ENCODE peak calls at places on chromosomes 6 and 20, in four cellular contexts. One of them, this sample, is unnamed.

GRCh38 chr6:158004696-158005095 is 23.0 kb downstream of the SYNJ2 start:
- DNase-seq in IMR-90: no peak
- DNase-seq in prostate gland: no peak
- DNase-seq in spleen: peak; percentile 52
- DNase-seq in this sample: no peak

GRCh38 chr20:5535211-5535756 is 214.9 kb upstream of the SHLD1 start:
- DNase-seq in IMR-90: peak; percentile 98
- DNase-seq in spleen: no peak
- DNase-seq in prostate gland: no peak
- DNase-seq in this sample: no peak

GRCh38 chr6:362231-362923 is 29.2 kb upstream of the IRF4 start:
- DNase-seq in prostate gland: no peak
- DNase-seq in spleen: peak; percentile 19
- DNase-seq in IMR-90: no peak
- DNase-seq in this sample: no peak

GRCh38 chr6:44117397-44118128 is 9.7 kb downstream of the MRPL14 start:
- DNase-seq in spleen: no peak
- DNase-seq in IMR-90: no peak
- DNase-seq in prostate gland: no peak
- DNase-seq in this sample: no peak

GRCh38 chr20:3663031-3663701 is at the start of gene GFRA4:
- DNase-seq in spleen: peak; percentile 57
- DNase-seq in prostate gland: no peak
- DNase-seq in IMR-90: no peak
- DNase-seq in this sample: no peak

GRCh38 chr6:5610640-5611039 is 349.3 kb downstream of the FARS2 start:
- DNase-seq in prostate gland: no peak
- DNase-seq in spleen: no peak
- DNase-seq in IMR-90: no peak
- DNase-seq in this sample: no peak

GRCh38 chr6:90253631-90254030 is 43.0 kb downstream of the BACH2 start:
- DNase-seq in spleen: no peak
- DNase-seq in IMR-90: peak; percentile 61
- DNase-seq in prostate gland: no peak
- DNase-seq in this sample: no peak

GRCh38 chr6:10000461-10000992 is 414.3 kb downstream of the TFAP2A start:
- DNase-seq in spleen: no peak
- DNase-seq in prostate gland: no peak
- DNase-seq in IMR-90: peak; percentile 5
- DNase-seq in this sample: no peak

GRCh38 chr6:90369024-90369519 is 72.4 kb upstream of the BACH2 start:
- DNase-seq in IMR-90: peak; percentile 100
- DNase-seq in spleen: no peak
- DNase-seq in prostate gland: peak; percentile 91
- DNase-seq in this sample: no peak

GRCh38 chr6:35752330-35752729 is 15.5 kb downstream of the ARMC12 start:
- DNase-seq in spleen: no peak
- DNase-seq in prostate gland: no peak
- DNase-seq in IMR-90: no peak
- DNase-seq in this sample: no peak

GRCh38 chr20:46215913-46216707 is 92.2 kb downstream of the CDH22 start:
- DNase-seq in spleen: no peak
- DNase-seq in prostate gland: no peak
- DNase-seq in IMR-90: peak; percentile 28
- DNase-seq in this sample: peak; percentile 55

GRCh38 chr20:19506021-19506420 is 252.0 kb upstream of the RIN2 start:
- DNase-seq in spleen: no peak
- DNase-seq in IMR-90: no peak
- DNase-seq in prostate gland: no peak
- DNase-seq in this sample: no peak

GRCh38 chr6:12137480-12137879 is 125.4 kb downstream of the HIVEP1 start:
- DNase-seq in IMR-90: peak; percentile 85
- DNase-seq in prostate gland: peak; percentile 56
- DNase-seq in spleen: no peak
- DNase-seq in this sample: no peak

GRCh38 chr6:87066449-87067288 is 28.2 kb downstream of the CGA start:
- DNase-seq in prostate gland: peak; percentile 23
- DNase-seq in spleen: no peak
- DNase-seq in IMR-90: peak; percentile 72
- DNase-seq in this sample: no peak

GRCh38 chr20:9626357-9626756 is 112.0 kb downstream of the LAMP5 start:
- DNase-seq in prostate gland: no peak
- DNase-seq in spleen: no peak
- DNase-seq in IMR-90: no peak
- DNase-seq in this sample: no peak

GRCh38 chr6:71332012-71332411 is 43.4 kb downstream of the OGFRL1 start:
- DNase-seq in prostate gland: no peak
- DNase-seq in spleen: no peak
- DNase-seq in IMR-90: peak; percentile 49
- DNase-seq in this sample: no peak

GRCh38 chr20:61387204-61387958 is 135.3 kb downstream of the CDH4 start:
- DNase-seq in prostate gland: peak; percentile 39
- DNase-seq in IMR-90: peak; percentile 41
- DNase-seq in spleen: no peak
- DNase-seq in this sample: no peak

GRCh38 chr6:106133040-106133439 is 46.9 kb downstream of the PRDM1 start:
- DNase-seq in IMR-90: no peak
- DNase-seq in spleen: no peak
- DNase-seq in prostate gland: no peak
- DNase-seq in this sample: no peak

GRCh38 chr6:133467231-133467981 is 226.2 kb downstream of the EYA4 start:
- DNase-seq in spleen: no peak
- DNase-seq in IMR-90: peak; percentile 76
- DNase-seq in prostate gland: no peak
- DNase-seq in this sample: no peak

GRCh38 chr20:22963581-22963980 is 71.5 kb upstream of the SSTR4 start:
- DNase-seq in prostate gland: no peak
- DNase-seq in spleen: no peak
- DNase-seq in IMR-90: no peak
- DNase-seq in this sample: no peak
- TF ChIP-seq CTCF in prostate gland: no peak
- TF ChIP-seq CTCF in spleen: no peak
- TF ChIP-seq CTCF in IMR-90: no peak
- TF ChIP-seq CTCF in this sample: no peak

GRCh38 chr6:108630050-108630714 is 69.5 kb downstream of the FOXO3 start:
- DNase-seq in IMR-90: peak; percentile 35
- DNase-seq in spleen: no peak
- DNase-seq in prostate gland: no peak
- DNase-seq in this sample: no peak
- H3K27ac ChIP-seq in IMR-90: no peak overlapping the region
- H3K27ac ChIP-seq in spleen: peak overlapping the region; percentile 41
- H3K27ac ChIP-seq in prostate gland: no peak overlapping the region
- H3K27ac ChIP-seq in this sample: no peak overlapping the region

DNA sequence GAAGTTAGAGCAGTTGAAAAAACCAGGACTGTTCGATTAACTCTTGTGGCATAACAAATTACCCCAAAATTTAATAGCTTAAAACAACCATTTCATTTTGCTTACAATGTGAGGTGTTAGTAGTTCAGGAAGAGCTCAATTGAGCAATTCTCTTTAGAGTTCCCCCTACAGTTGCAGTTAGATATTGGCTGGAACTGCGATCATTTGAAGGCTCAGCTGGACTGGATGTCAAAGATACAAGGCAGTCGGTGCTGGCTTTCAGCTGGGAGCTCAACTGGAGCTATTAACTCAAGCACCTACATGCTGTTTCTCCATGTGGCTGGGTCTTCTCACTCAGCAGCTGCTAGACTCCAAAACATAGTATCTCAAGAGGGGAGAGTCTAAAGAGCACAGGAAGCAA is 96.0 kb upstream of the LOC128125822 start:
- DNase-seq in IMR-90: no peak
- DNase-seq in prostate gland: no peak
- DNase-seq in spleen: no peak
- DNase-seq in this sample: no peak
- TF ChIP-seq CTCF in IMR-90: no peak
- TF ChIP-seq CTCF in prostate gland: no peak
- TF ChIP-seq CTCF in spleen: no peak
- TF ChIP-seq CTCF in this sample: no peak

GRCh38 chr6:16227605-16228004 is 10.8 kb upstream of the GMPR start:
- DNase-seq in prostate gland: no peak
- DNase-seq in spleen: no peak
- DNase-seq in IMR-90: no peak
- DNase-seq in this sample: no peak

GRCh38 chr6:16230953-16231352 is 7.4 kb upstream of the GMPR start:
- DNase-seq in IMR-90: no peak
- DNase-seq in spleen: no peak
- DNase-seq in prostate gland: no peak
- DNase-seq in this sample: no peak

GRCh38 chr6:16228043-16228442 is 10.3 kb upstream of the GMPR start:
- DNase-seq in IMR-90: no peak
- DNase-seq in spleen: no peak
- DNase-seq in prostate gland: no peak
- DNase-seq in this sample: no peak

GRCh38 chr6:16228709-16229665 is 9.4 kb upstream of the GMPR start:
- DNase-seq in spleen: no peak
- DNase-seq in prostate gland: no peak
- DNase-seq in IMR-90: no peak
- DNase-seq in this sample: no peak

GRCh38 chr6:16229710-16230109 is 8.7 kb upstream of the GMPR start:
- DNase-seq in prostate gland: no peak
- DNase-seq in spleen: peak; percentile 49
- DNase-seq in IMR-90: no peak
- DNase-seq in this sample: no peak
- H3K27ac ChIP-seq in prostate gland: peak overlapping the region; percentile 46
- H3K27ac ChIP-seq in spleen: no peak overlapping the region
- H3K27ac ChIP-seq in IMR-90: no peak overlapping the region
- H3K27ac ChIP-seq in this sample: no peak overlapping the region

GRCh38 chr20:35307666-35308653 is 15.7 kb upstream of the FAM83C start:
- DNase-seq in prostate gland: peak; percentile 92
- DNase-seq in spleen: no peak
- DNase-seq in IMR-90: peak; percentile 83
- DNase-seq in this sample: peak; percentile 78

GRCh38 chr20:35305682-35306556 is 13.7 kb upstream of the FAM83C start:
- DNase-seq in spleen: no peak
- DNase-seq in prostate gland: no peak
- DNase-seq in IMR-90: peak; percentile 100
- DNase-seq in this sample: no peak

GRCh38 chr20:35304956-35305355 is 12.7 kb upstream of the FAM83C start:
- DNase-seq in spleen: no peak
- DNase-seq in prostate gland: no peak
- DNase-seq in IMR-90: no peak
- DNase-seq in this sample: no peak

GRCh38 chr20:35303735-35304431 is 11.7 kb upstream of the FAM83C start:
- DNase-seq in IMR-90: peak; percentile 92
- DNase-seq in spleen: peak; percentile 89
- DNase-seq in prostate gland: peak; percentile 86
- DNase-seq in this sample: peak; percentile 55

DNA sequence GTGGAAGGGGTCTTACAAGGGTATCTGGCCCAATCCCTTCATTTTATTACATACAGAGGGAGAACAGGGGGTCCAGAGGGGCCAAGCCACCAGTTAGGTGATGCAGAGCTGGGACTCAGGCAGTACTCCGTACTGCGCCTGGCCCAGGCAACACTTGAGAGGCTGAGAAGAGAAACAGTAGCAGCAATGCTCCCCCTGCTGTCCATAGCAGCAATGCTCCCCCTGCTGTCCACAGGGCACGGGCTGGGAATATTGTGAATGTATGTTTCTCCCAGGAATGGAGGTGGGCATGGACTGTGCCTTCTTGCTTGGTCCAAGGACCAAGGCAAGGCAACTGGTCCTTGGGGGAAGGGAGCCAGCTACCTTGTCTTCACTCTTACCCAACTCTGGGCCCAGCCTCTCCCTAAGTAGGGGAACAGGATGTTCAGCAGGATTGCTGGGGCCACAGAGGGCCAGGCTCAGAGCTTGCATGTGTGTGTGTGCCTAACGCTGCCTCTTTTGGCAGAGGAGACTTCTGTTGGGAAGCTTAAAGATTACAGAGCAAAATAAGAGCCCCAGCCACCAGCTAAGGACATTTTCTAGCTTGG is 14.8 kb upstream of the FAM83C start:
- DNase-seq in spleen: no peak
- DNase-seq in IMR-90: peak; percentile 84
- DNase-seq in prostate gland: no peak
- DNase-seq in this sample: no peak
- TF ChIP-seq CTCF in spleen: peak; percentile 61
- TF ChIP-seq CTCF in IMR-90: peak; percentile 91
- TF ChIP-seq CTCF in prostate gland: peak; percentile 17
- TF ChIP-seq CTCF in this sample: peak; percentile 23

DNA sequence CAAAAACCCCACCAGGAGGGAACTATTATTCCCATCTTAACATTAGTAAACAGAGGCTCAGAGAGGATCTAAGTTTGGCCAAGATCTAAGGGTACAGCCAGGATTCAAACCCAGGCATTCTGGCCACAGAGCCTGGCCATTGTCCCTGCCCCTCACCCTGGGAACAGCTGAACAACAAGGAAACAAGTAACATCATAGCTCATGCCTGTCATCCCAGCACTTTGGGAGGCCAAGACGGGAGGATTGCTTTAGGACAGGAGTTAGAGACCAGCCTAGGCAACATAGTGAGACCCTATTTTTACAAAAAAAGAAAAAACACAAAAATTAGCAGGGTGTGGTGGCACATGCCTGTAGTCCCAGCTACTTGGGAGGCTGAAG is 27.6 kb downstream of the TOX2 start:
- DNase-seq in IMR-90: no peak
- DNase-seq in spleen: no peak
- DNase-seq in prostate gland: no peak
- DNase-seq in this sample: no peak
- H3K27ac ChIP-seq in IMR-90: peak overlapping the region; percentile 77
- H3K27ac ChIP-seq in spleen: peak overlapping the region; percentile 85
- H3K27ac ChIP-seq in prostate gland: no peak overlapping the region
- H3K27ac ChIP-seq in this sample: peak overlapping the region; percentile 85